ENCODE peak calls at places on chromosomes 7 and 10, in ten cellular contexts. One of them, this sample, is unnamed.

GRCh38 chr7:2172311-2173183 is 60.2 kb downstream of the MAD1L1 start:
- DNase-seq in ovary: peak; percentile 49
- DNase-seq in adrenal gland: no peak
- DNase-seq in sigmoid colon: no peak
- DNase-seq in esophagus muscularis mucosa: no peak
- DNase-seq in HCT116: no peak
- DNase-seq in testis: peak; percentile 54
- DNase-seq in suprapubic skin: no peak
- DNase-seq in right lobe of liver: no peak
- DNase-seq in body of pancreas: peak; percentile 34
- DNase-seq in this sample: peak; percentile 73

GRCh38 chr7:93799750-93800357 is 90.7 kb downstream of the TFPI2 start:
- DNase-seq in ovary: no peak
- DNase-seq in adrenal gland: no peak
- DNase-seq in sigmoid colon: no peak
- DNase-seq in esophagus muscularis mucosa: no peak
- DNase-seq in HCT116: no peak
- DNase-seq in testis: no peak
- DNase-seq in suprapubic skin: no peak
- DNase-seq in right lobe of liver: no peak
- DNase-seq in body of pancreas: no peak
- DNase-seq in this sample: no peak

GRCh38 chr7:22430457-22430856 is 69.5 kb downstream of the STEAP1B start:
- DNase-seq in ovary: no peak
- DNase-seq in adrenal gland: no peak
- DNase-seq in sigmoid colon: no peak
- DNase-seq in esophagus muscularis mucosa: peak; percentile 87
- DNase-seq in HCT116: no peak
- DNase-seq in testis: no peak
- DNase-seq in suprapubic skin: no peak
- DNase-seq in right lobe of liver: no peak
- DNase-seq in body of pancreas: no peak
- DNase-seq in this sample: no peak

GRCh38 chr7:31111109-31111451 is 59.0 kb downstream of the ADCYAP1R1 start:
- DNase-seq in ovary: no peak
- DNase-seq in adrenal gland: no peak
- DNase-seq in sigmoid colon: no peak
- DNase-seq in esophagus muscularis mucosa: peak; percentile 83
- DNase-seq in HCT116: no peak
- DNase-seq in testis: no peak
- DNase-seq in suprapubic skin: no peak
- DNase-seq in right lobe of liver: no peak
- DNase-seq in body of pancreas: no peak
- DNase-seq in this sample: no peak

GRCh38 chr10:52146766-52147165 is 167.3 kb upstream of the DKK1 start:
- DNase-seq in ovary: no peak
- DNase-seq in adrenal gland: no peak
- DNase-seq in sigmoid colon: no peak
- DNase-seq in esophagus muscularis mucosa: no peak
- DNase-seq in HCT116: no peak
- DNase-seq in testis: no peak
- DNase-seq in suprapubic skin: no peak
- DNase-seq in right lobe of liver: no peak
- DNase-seq in body of pancreas: no peak
- DNase-seq in this sample: no peak

GRCh38 chr10:35421553-35422178 is 85.4 kb downstream of the CCNY start:
- DNase-seq in ovary: peak; percentile 58
- DNase-seq in adrenal gland: peak; percentile 72
- DNase-seq in sigmoid colon: peak; percentile 85
- DNase-seq in esophagus muscularis mucosa: no peak
- DNase-seq in HCT116: peak; percentile 35
- DNase-seq in testis: no peak
- DNase-seq in suprapubic skin: no peak
- DNase-seq in right lobe of liver: no peak
- DNase-seq in body of pancreas: no peak
- DNase-seq in this sample: no peak

GRCh38 chr10:102553771-102554170 is 50.0 kb downstream of the SUFU start:
- DNase-seq in ovary: no peak
- DNase-seq in adrenal gland: no peak
- DNase-seq in sigmoid colon: no peak
- DNase-seq in esophagus muscularis mucosa: no peak
- DNase-seq in HCT116: no peak
- DNase-seq in testis: no peak
- DNase-seq in suprapubic skin: no peak
- DNase-seq in right lobe of liver: no peak
- DNase-seq in body of pancreas: no peak
- DNase-seq in this sample: no peak

GRCh38 chr7:31437466-31437865 is 76.4 kb upstream of the ITPRID1 start:
- DNase-seq in ovary: no peak
- DNase-seq in adrenal gland: no peak
- DNase-seq in sigmoid colon: no peak
- DNase-seq in esophagus muscularis mucosa: peak; percentile 77
- DNase-seq in HCT116: no peak
- DNase-seq in testis: no peak
- DNase-seq in suprapubic skin: no peak
- DNase-seq in right lobe of liver: no peak
- DNase-seq in body of pancreas: no peak
- DNase-seq in this sample: no peak

GRCh38 chr7:25844109-25844915 is 307.7 kb upstream of the NFE2L3 start:
- DNase-seq in ovary: no peak
- DNase-seq in adrenal gland: no peak
- DNase-seq in sigmoid colon: no peak
- DNase-seq in esophagus muscularis mucosa: no peak
- DNase-seq in HCT116: no peak
- DNase-seq in testis: no peak
- DNase-seq in suprapubic skin: no peak
- DNase-seq in right lobe of liver: no peak
- DNase-seq in body of pancreas: no peak
- DNase-seq in this sample: no peak

GRCh38 chr7:156753630-156754029 is 113.1 kb downstream of the RNF32 start:
- DNase-seq in ovary: no peak
- DNase-seq in adrenal gland: no peak
- DNase-seq in sigmoid colon: no peak
- DNase-seq in esophagus muscularis mucosa: no peak
- DNase-seq in HCT116: no peak
- DNase-seq in testis: peak; percentile 28
- DNase-seq in suprapubic skin: no peak
- DNase-seq in right lobe of liver: no peak
- DNase-seq in body of pancreas: no peak
- DNase-seq in this sample: no peak

GRCh38 chr7:138595454-138595853 is 105.7 kb downstream of the SVOPL start:
- DNase-seq in ovary: no peak
- DNase-seq in adrenal gland: no peak
- DNase-seq in sigmoid colon: no peak
- DNase-seq in esophagus muscularis mucosa: no peak
- DNase-seq in HCT116: no peak
- DNase-seq in testis: no peak
- DNase-seq in suprapubic skin: no peak
- DNase-seq in right lobe of liver: no peak
- DNase-seq in body of pancreas: no peak
- DNase-seq in this sample: no peak
- H3K27ac ChIP-seq in ovary: no peak overlapping the region
- H3K27ac ChIP-seq in adrenal gland: no peak overlapping the region
- H3K27ac ChIP-seq in sigmoid colon: no peak overlapping the region
- H3K27ac ChIP-seq in esophagus muscularis mucosa: no peak overlapping the region
- H3K27ac ChIP-seq in HCT116: no peak overlapping the region
- H3K27ac ChIP-seq in testis: no peak overlapping the region
- H3K27ac ChIP-seq in suprapubic skin: no peak overlapping the region
- H3K27ac ChIP-seq in right lobe of liver: no peak overlapping the region
- H3K27ac ChIP-seq in body of pancreas: no peak overlapping the region
- H3K27ac ChIP-seq in this sample: no peak overlapping the region

GRCh38 chr10:28302668-28303488 is at the start of gene MPP7:
- DNase-seq in ovary: peak; percentile 95
- DNase-seq in adrenal gland: peak; percentile 97
- DNase-seq in sigmoid colon: peak; percentile 98
- DNase-seq in esophagus muscularis mucosa: peak; percentile 99
- DNase-seq in HCT116: peak; percentile 98
- DNase-seq in testis: peak; percentile 98
- DNase-seq in suprapubic skin: peak; percentile 97
- DNase-seq in right lobe of liver: peak; percentile 96
- DNase-seq in body of pancreas: peak; percentile 96
- DNase-seq in this sample: peak; percentile 96
- TF ChIP-seq POLR2A in ovary: peak; percentile 26
- TF ChIP-seq POLR2A in adrenal gland: peak; percentile 79
- TF ChIP-seq POLR2A in sigmoid colon: no peak
- TF ChIP-seq POLR2A in esophagus muscularis mucosa: no peak
- TF ChIP-seq POLR2A in HCT116: no peak
- TF ChIP-seq POLR2A in testis: no peak
- TF ChIP-seq POLR2A in suprapubic skin: peak; percentile 24
- TF ChIP-seq POLR2A in right lobe of liver: no peak
- TF ChIP-seq POLR2A in body of pancreas: peak; percentile 75
- TF ChIP-seq POLR2A in this sample: peak; percentile 74

DNA sequence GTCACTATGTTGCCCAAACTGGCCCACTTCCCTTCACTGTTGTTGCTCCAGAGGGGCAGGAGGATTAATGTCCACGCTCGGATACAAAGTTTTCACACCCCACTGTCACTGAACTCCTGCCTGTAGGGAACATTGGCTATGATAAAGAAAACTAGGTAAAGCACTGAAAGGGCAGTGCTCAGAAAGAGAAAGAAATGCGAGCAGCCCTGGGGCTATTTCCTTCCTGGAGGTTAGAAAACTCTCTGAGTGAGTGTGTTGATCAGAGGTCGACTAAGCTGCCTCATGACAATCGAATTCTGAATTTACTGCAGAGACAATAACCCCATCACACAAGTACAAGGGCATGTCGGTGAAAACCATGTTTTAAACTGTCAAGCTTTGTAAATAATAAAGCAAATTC is 227.2 kb upstream of the PITRM1 start:
- DNase-seq in ovary: no peak
- DNase-seq in adrenal gland: no peak
- DNase-seq in sigmoid colon: no peak
- DNase-seq in esophagus muscularis mucosa: no peak
- DNase-seq in HCT116: no peak
- DNase-seq in testis: no peak
- DNase-seq in suprapubic skin: no peak
- DNase-seq in right lobe of liver: no peak
- DNase-seq in body of pancreas: no peak
- DNase-seq in this sample: no peak
- H3K27ac ChIP-seq in ovary: no peak overlapping the region
- H3K27ac ChIP-seq in adrenal gland: peak overlapping the region; percentile 16
- H3K27ac ChIP-seq in sigmoid colon: no peak overlapping the region
- H3K27ac ChIP-seq in esophagus muscularis mucosa: peak overlapping the region; percentile 46
- H3K27ac ChIP-seq in HCT116: no peak overlapping the region
- H3K27ac ChIP-seq in testis: no peak overlapping the region
- H3K27ac ChIP-seq in suprapubic skin: no peak overlapping the region
- H3K27ac ChIP-seq in right lobe of liver: no peak overlapping the region
- H3K27ac ChIP-seq in body of pancreas: no peak overlapping the region
- H3K27ac ChIP-seq in this sample: no peak overlapping the region

GRCh38 chr10:70820976-70821750 is 5.4 kb downstream of the SGPL1 start:
- DNase-seq in ovary: no peak
- DNase-seq in adrenal gland: no peak
- DNase-seq in sigmoid colon: no peak
- DNase-seq in esophagus muscularis mucosa: no peak
- DNase-seq in HCT116: no peak
- DNase-seq in testis: no peak
- DNase-seq in suprapubic skin: no peak
- DNase-seq in right lobe of liver: no peak
- DNase-seq in body of pancreas: no peak
- DNase-seq in this sample: no peak
- TF ChIP-seq POLR2A in ovary: no peak
- TF ChIP-seq POLR2A in adrenal gland: no peak
- TF ChIP-seq POLR2A in sigmoid colon: no peak
- TF ChIP-seq POLR2A in esophagus muscularis mucosa: no peak
- TF ChIP-seq POLR2A in HCT116: no peak
- TF ChIP-seq POLR2A in testis: no peak
- TF ChIP-seq POLR2A in suprapubic skin: no peak
- TF ChIP-seq POLR2A in right lobe of liver: no peak
- TF ChIP-seq POLR2A in body of pancreas: no peak
- TF ChIP-seq POLR2A in this sample: no peak

This sample was measured in thyroid gland.